ENCODE peak calls at places on chromosome 9, in eight cellular contexts. D, G, P, Q, W, X, Y and A are unnamed samples.

GRCh38 chr9:114317665-114318357 is 5.1 kb upstream of the ORM1 start:
- DNase-seq in D (no peak), G (no peak), P (no peak), Q (peak; percentile 59), W (peak; percentile 15), X (no peak), Y (peak; percentile 83), A (no peak)

GRCh38 chr9:126676102-126676684 is 62.5 kb downstream of the LMX1B start:
- DNase-seq in D (no peak), G (no peak), P (no peak), Q (no peak), W (no peak), X (no peak), Y (no peak), A (no peak)

GRCh38 chr9:133708770-133709611 is 29.2 kb downstream of the SARDH start:
- DNase-seq in D (peak; percentile 65), G (no peak), P (no peak), Q (no peak), W (no peak), X (no peak), Y (no peak), A (peak; percentile 54)

GRCh38 chr9:118721923-118722322 is 647.3 kb downstream of the BRINP1 start:
- DNase-seq in D (no peak), G (no peak), P (no peak), Q (no peak), W (no peak), X (no peak), Y (no peak), A (no peak)

GRCh38 chr9:131217321-131218031 is 58.8 kb downstream of the FAM78A start:
- DNase-seq in D (no peak), G (no peak), P (no peak), Q (no peak), W (no peak), X (no peak), Y (no peak), A (no peak)

GRCh38 chr9:13816837-13817236 is 497.1 kb downstream of the NFIB start:
- DNase-seq in D (no peak), G (no peak), P (no peak), Q (no peak), W (no peak), X (no peak), Y (no peak), A (no peak)

GRCh38 chr9:124500796-124501611 is 6.2 kb downstream of the NR5A1 start:
- DNase-seq in D (no peak), G (no peak), P (no peak), Q (no peak), W (no peak), X (no peak), Y (no peak), A (no peak)

GRCh38 chr9:133891741-133892140 is 100.4 kb downstream of the VAV2 start:
- DNase-seq in D (no peak), G (no peak), P (no peak), Q (no peak), W (no peak), X (no peak), Y (no peak), A (no peak)

GRCh38 chr9:4293293-4293931 is 6.5 kb downstream of the GLIS3 start:
- DNase-seq in D (no peak), G (no peak), P (no peak), Q (peak; percentile 97), W (peak; percentile 97), X (peak; percentile 27), Y (peak; percentile 98), A (no peak)

GRCh38 chr9:109422641-109423040 is 75.5 kb downstream of the PTPN3 start:
- DNase-seq in D (peak; percentile 59), G (no peak), P (no peak), Q (no peak), W (no peak), X (no peak), Y (no peak), A (no peak)

GRCh38 chr9:135515083-135515511 is 6.1 kb upstream of the LCN1 start:
- DNase-seq in D (no peak), G (no peak), P (no peak), Q (no peak), W (no peak), X (no peak), Y (no peak), A (no peak)

GRCh38 chr9:115364991-115365390 is 247.0 kb upstream of the TNC start:
- DNase-seq in D (no peak), G (no peak), P (no peak), Q (peak; percentile 22), W (no peak), X (no peak), Y (no peak), A (no peak)

GRCh38 chr9:70043689-70044449 is at the start of gene MAMDC2:
- DNase-seq in D (no peak), G (peak; percentile 23), P (peak; percentile 54), Q (peak; percentile 49), W (peak; percentile 19), X (peak; percentile 72), Y (peak; percentile 48), A (peak; percentile 77)

GRCh38 chr9:107486674-107487520 is 2.7 kb downstream of the KLF4 start:
- DNase-seq in D (no peak), G (no peak), P (no peak), Q (no peak), W (no peak), X (peak; percentile 28), Y (no peak), A (peak; percentile 79)

GRCh38 chr9:107488400-107489143 is 997 bp downstream of the KLF4 start:
- DNase-seq in D (peak; percentile 35), G (peak; percentile 23), P (peak; percentile 76), Q (peak; percentile 28), W (no peak), X (peak; percentile 83), Y (peak; percentile 55), A (peak; percentile 86)

GRCh38 chr9:107489144-107489673 is 360 bp downstream of the KLF4 start:
- DNase-seq in D (no peak), G (peak; percentile 39), P (no peak), Q (peak; percentile 51), W (no peak), X (no peak), Y (no peak), A (no peak)

GRCh38 chr9:107489687-107490605 is at the start of gene KLF4:
- DNase-seq in D (peak; percentile 91), G (peak; percentile 73), P (peak; percentile 94), Q (peak; percentile 96), W (peak; percentile 79), X (peak; percentile 90), Y (peak; percentile 96), A (peak; percentile 91)

DNA sequence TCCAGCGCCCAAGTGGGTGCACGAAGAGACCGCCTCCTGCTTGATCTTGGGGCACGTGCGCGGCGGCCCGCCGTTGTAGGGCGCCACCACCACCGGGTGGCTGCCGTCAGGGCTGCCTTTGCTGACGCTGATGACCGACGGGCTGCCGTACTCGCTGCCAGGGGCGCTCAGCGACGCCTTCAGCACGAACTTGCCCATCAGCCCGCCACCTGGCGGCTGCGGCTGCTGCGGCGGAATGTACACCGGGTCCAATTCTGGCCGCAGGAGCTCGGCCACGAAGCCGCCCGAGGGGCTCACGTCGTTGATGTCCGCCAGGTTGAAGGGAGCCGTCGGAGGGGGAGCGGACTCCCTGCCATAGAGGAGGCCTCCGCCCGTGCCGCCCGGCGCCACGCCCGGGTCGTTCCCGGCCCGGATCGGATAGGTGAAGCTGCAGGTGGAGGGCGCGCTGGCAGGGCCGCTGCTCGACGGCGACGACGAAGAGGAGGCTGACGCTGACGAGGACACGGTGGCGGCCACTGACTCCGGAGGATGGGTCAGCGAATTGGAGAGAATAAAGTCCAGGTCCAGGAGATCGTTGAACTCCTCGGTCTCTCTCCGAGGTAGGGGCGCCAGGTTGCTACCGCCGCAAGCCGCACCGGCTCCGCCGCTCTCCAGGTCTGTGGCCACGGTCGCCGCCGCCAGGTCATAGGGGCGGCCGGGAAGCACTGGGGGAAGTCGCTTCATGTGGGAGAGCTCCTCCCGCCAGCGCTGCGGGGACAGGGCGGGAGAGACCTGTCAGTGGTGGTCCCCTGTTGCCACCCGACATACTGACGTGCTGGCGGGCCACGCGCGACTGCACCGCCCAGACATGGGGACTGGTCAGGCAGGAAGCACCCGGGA is 1.8 kb downstream of the KLF4 start:
- DNase-seq in D (peak; percentile 40), G (peak; percentile 65), P (peak; percentile 36), Q (peak; percentile 50), W (no peak), X (peak; percentile 55), Y (peak; percentile 63), A (peak; percentile 54)
- TF ChIP-seq CTCF in D (peak; percentile 30), G (peak; percentile 81), P (peak; percentile 57), Q (peak; percentile 69), W (no peak), X (peak; percentile 27), Y (peak; percentile 73), A (peak; percentile 44)

GRCh38 chr9:90900130-90900529 is 98.5 kb downstream of the SYK start:
- DNase-seq in D (no peak), G (no peak), P (no peak), Q (no peak), W (peak; percentile 22), X (peak; percentile 26), Y (peak; percentile 30), A (no peak)
- TF ChIP-seq CTCF in D (no peak), G (peak; percentile 39), P (no peak), Q (no peak), W (peak; percentile 64), X (peak; percentile 58), Y (peak; percentile 39), A (no peak)

GRCh38 chr9:71716138-71716909 is 52.0 kb downstream of the CEMIP2 start:
- DNase-seq in D (no peak), G (no peak), P (no peak), Q (peak; percentile 15), W (no peak), X (no peak), Y (peak; percentile 42), A (no peak)
- TF ChIP-seq CTCF in D (no peak), G (peak; percentile 61), P (peak; percentile 45), Q (peak; percentile 49), W (peak; percentile 85), X (peak; percentile 39), Y (peak; percentile 55), A (peak; percentile 34)

GRCh38 chr9:27203783-27204182 is 93.2 kb downstream of the EQTN start:
- DNase-seq in D (no peak), G (no peak), P (no peak), Q (no peak), W (no peak), X (no peak), Y (peak; percentile 64), A (no peak)
- TF ChIP-seq CTCF in D (no peak), G (no peak), P (no peak), Q (no peak), W (no peak), X (no peak), Y (no peak), A (no peak)

DNA sequence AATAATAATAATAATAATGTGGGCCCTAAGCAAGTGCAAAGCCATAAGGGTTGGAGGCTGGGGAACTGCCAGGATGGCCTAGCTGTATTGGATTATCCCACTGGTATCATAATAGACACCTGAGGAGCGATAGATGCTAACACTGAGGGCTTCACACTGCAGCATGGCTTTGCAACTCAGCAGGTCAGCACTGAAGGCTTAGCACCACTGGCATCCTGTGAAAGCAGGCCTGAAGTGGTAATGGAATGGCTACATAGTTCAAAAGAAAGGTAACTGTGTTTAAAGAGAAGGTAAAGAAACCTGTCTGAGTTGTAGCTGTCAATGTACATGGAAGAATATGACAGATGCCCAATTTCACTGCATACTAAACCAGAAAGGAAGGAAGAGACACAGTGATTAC is 359.0 kb downstream of the OSTF1 start:
- DNase-seq in D (no peak), G (no peak), P (no peak), Q (no peak), W (no peak), X (no peak), Y (no peak), A (no peak)
- TF ChIP-seq CTCF in D (no peak), G (no peak), P (no peak), Q (no peak), W (no peak), X (no peak), Y (no peak), A (no peak)

GRCh38 chr9:37449877-37450632 is 15.2 kb downstream of the ZBTB5 start:
- DNase-seq in D (no peak), G (no peak), P (no peak), Q (no peak), W (no peak), X (no peak), Y (no peak), A (no peak)
- TF ChIP-seq CTCF in D (no peak), G (no peak), P (no peak), Q (no peak), W (no peak), X (no peak), Y (no peak), A (no peak)